ENCODE peak calls at places on chromosome 6, in nine cellular contexts. M, G, I, L, W, C, N, U and H are unnamed samples.

GRCh38 chr6:127459231-127459641 is at the start of gene KIAA0408:
- DNase-seq in W (peak; percentile 86), M (no peak), L (no peak), U (peak; percentile 74), G (peak; percentile 81), N (peak; percentile 79), C (no peak), I (peak; percentile 50), H (no peak)

GRCh38 chr6:105077592-105078463 is 102.0 kb downstream of the POPDC3 start:
- DNase-seq in I (peak; percentile 39), G (no peak), L (peak; percentile 51), W (peak; percentile 69), M (peak; percentile 52), N (peak; percentile 50), U (peak; percentile 57), C (peak; percentile 21), H (no peak)

GRCh38 chr6:42165016-42165415 is 8.1 kb upstream of the GUCA1A start:
- DNase-seq in W (peak; percentile 44), C (no peak), M (no peak), N (no peak), G (no peak), I (no peak), U (no peak), L (no peak), H (no peak)

GRCh38 chr6:3380344-3381232 is 76.3 kb downstream of the SLC22A23 start:
- DNase-seq in N (no peak), M (no peak), I (no peak), W (no peak), U (peak; percentile 54), G (no peak), L (peak; percentile 96), C (no peak), H (no peak)

GRCh38 chr6:25286891-25287290 is 7.7 kb downstream of the CARMIL1 start:
- DNase-seq in N (no peak), M (no peak), C (no peak), I (no peak), G (no peak), W (no peak), U (no peak), L (no peak), H (no peak)

GRCh38 chr6:35237466-35237865 is 22.1 kb upstream of the ZNF76 start:
- DNase-seq in L (no peak), U (peak; percentile 35), C (no peak), M (no peak), W (no peak), G (no peak), I (no peak), N (no peak), H (no peak)

GRCh38 chr6:153425536-153425935 is 294.5 kb upstream of the RGS17 start:
- DNase-seq in M (no peak), I (no peak), L (no peak), G (no peak), W (no peak), C (no peak), U (no peak), N (no peak), H (no peak)

GRCh38 chr6:44260011-44260410 is 2.7 kb upstream of the SLC35B2 start:
- DNase-seq in I (no peak), L (no peak), M (no peak), N (no peak), G (no peak), C (no peak), U (no peak), W (no peak), H (peak; percentile 35)

GRCh38 chr6:18384621-18385020 is 2.5 kb upstream of the RNF144B start:
- DNase-seq in N (no peak), M (no peak), W (no peak), L (no peak), G (no peak), I (no peak), C (no peak), U (no peak), H (no peak)

GRCh38 chr6:16105874-16106273 is 23.0 kb upstream of the MYLIP start:
- DNase-seq in W (peak; percentile 66), U (peak; percentile 13), M (no peak), C (no peak), I (no peak), L (no peak), N (no peak), G (no peak), H (no peak)

GRCh38 chr6:149917679-149918078 is 5.2 kb downstream of the RAET1G start:
- DNase-seq in U (no peak), C (no peak), L (no peak), I (no peak), W (no peak), M (no peak), N (no peak), G (no peak), H (no peak)

GRCh38 chr6:15246217-15247211 is 645 bp downstream of the JARID2 start:
- DNase-seq in L (no peak), W (peak; percentile 38), I (no peak), G (no peak), N (peak; percentile 43), C (no peak), U (no peak), M (peak; percentile 48), H (no peak)

GRCh38 chr6:221531-222349 is 70.5 kb upstream of the DUSP22 start:
- DNase-seq in U (no peak), G (no peak), M (peak; percentile 17), L (peak; percentile 35), W (no peak), I (no peak), N (no peak), C (no peak), H (no peak)

GRCh38 chr6:94270040-94270689 is 850.8 kb upstream of the EPHA7 start:
- DNase-seq in W (peak; percentile 3), M (no peak), C (no peak), L (no peak), U (no peak), I (no peak), N (peak; percentile 49), G (no peak), H (no peak)

GRCh38 chr6:144361027-144361426 is 75.9 kb downstream of the UTRN start:
- DNase-seq in C (no peak), U (no peak), L (no peak), G (no peak), W (no peak), N (no peak), M (no peak), I (no peak), H (no peak)

GRCh38 chr6:139515511-139515910 is 141.1 kb upstream of the CITED2 start:
- DNase-seq in G (no peak), U (no peak), I (no peak), W (peak; percentile 42), N (no peak), M (no peak), C (no peak), L (peak; percentile 31), H (no peak)

GRCh38 chr6:38156818-38157565 is 337.5 kb downstream of the ZFAND3 start:
- DNase-seq in G (no peak), M (no peak), I (no peak), N (no peak), U (no peak), C (no peak), L (no peak), W (no peak), H (no peak)
- H3K27ac ChIP-seq in G (no peak overlapping the region), M (no peak overlapping the region), I (no peak overlapping the region), N (no peak overlapping the region), U (no peak overlapping the region), C (no peak overlapping the region), L (no peak overlapping the region), W (no peak overlapping the region), H (no peak overlapping the region)

GRCh38 chr6:123658848-123659247 is 22.1 kb upstream of the TRDN start:
- DNase-seq in G (no peak), C (no peak), I (no peak), M (no peak), L (no peak), N (no peak), U (no peak), W (no peak), H (no peak)

GRCh38 chr6:123659960-123660748 is 23.4 kb upstream of the TRDN start:
- DNase-seq in C (no peak), U (no peak), I (no peak), L (no peak), W (no peak), G (no peak), N (no peak), M (no peak), H (no peak)

GRCh38 chr6:123661105-123661891 is 24.5 kb upstream of the TRDN start:
- DNase-seq in I (no peak), W (no peak), N (no peak), G (no peak), U (no peak), C (no peak), M (no peak), L (no peak), H (no peak)

GRCh38 chr6:123655520-123656306 is 19.0 kb upstream of the TRDN start:
- DNase-seq in I (no peak), C (no peak), L (no peak), U (no peak), N (no peak), G (no peak), W (peak; percentile 22), M (peak; percentile 51), H (no peak)
- H3K4me2 ChIP-seq in I (no peak overlapping the region), C (peak overlapping the region; percentile 33), L (peak overlapping the region; percentile 62), U (peak overlapping the region; percentile 17), N (no peak overlapping the region), G (no peak overlapping the region), W (no peak overlapping the region), M (peak overlapping the region; percentile 89), H (peak overlapping the region; percentile 83)

DNA sequence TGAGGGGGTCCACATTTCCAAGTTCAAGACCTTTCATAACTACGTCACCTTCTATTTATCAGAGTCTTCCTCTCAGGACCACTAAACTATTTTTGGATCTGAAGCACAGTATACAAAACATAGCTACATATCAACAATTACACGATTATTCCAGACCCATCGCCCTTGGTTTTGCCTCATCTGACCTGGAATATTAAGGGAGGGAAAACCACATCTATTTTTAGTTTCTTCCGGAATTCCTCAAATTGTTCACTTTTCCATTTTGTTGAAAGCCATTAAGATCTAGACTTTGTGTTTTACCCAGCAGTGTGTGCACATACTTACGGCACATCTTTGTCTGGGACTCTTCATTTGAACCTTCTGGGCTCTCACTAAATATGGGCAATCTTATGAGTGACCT is 12.0 kb upstream of the ADGRF5 start:
- DNase-seq in C (no peak), G (no peak), U (no peak), L (no peak), N (no peak), W (peak; percentile 36), M (no peak), I (no peak), H (no peak)
- H3K27ac ChIP-seq in C (no peak overlapping the region), G (no peak overlapping the region), U (no peak overlapping the region), L (no peak overlapping the region), N (no peak overlapping the region), W (peak overlapping the region; percentile 82), M (no peak overlapping the region), I (no peak overlapping the region), H (no peak overlapping the region)

DNA sequence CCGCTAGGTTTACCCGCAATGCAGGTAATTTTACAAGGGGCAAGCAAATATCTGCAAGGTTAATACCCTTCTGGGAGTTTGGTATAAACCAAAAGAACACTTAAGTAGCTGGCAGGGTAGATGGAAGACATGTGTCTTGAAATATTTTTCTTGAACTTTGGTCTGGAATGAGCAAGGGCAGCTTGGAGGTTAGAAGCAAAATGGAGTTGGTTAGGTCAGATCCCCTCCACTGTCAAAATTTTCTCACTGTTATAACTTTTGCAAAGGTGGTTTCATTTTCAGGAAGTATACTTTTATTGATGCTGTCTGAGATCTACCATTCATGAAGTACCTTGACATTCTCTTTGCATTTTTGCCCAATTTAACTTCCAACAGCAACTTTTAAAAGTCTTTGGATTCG is 13.3 kb upstream of the KIAA1586 start:
- DNase-seq in L (no peak), N (no peak), U (no peak), I (no peak), G (no peak), W (no peak), C (no peak), M (no peak), H (no peak)
- H3K4me2 ChIP-seq in L (no peak overlapping the region), N (no peak overlapping the region), U (no peak overlapping the region), I (no peak overlapping the region), G (no peak overlapping the region), W (no peak overlapping the region), C (no peak overlapping the region), M (no peak overlapping the region), H (no peak overlapping the region)